ENCODE peak calls at places on chromosomes 16 and 17, in five cellular contexts. C is IMR-90, O is H1, D is H9, Z is mesendoderm. B is an unnamed sample.

GRCh38 chr17:11506635-11507034 is 91.6 kb upstream of the DNAH9 start:
- DNase-seq in O (no peak), Z (peak; percentile 84), D (peak; percentile 75), C (no peak), B (no peak)

GRCh38 chr17:79965806-79966205 is 69.9 kb downstream of the TBC1D16 start:
- DNase-seq in C (no peak), Z (no peak), O (no peak), D (peak; percentile 24), B (no peak)

GRCh38 chr17:20896153-20896649 is 146.6 kb downstream of the USP22 start:
- DNase-seq in O (no peak), D (peak; percentile 33), C (peak; percentile 1), Z (no peak), B (no peak)

GRCh38 chr16:66196770-66197169 is 169.7 kb upstream of the CDH5 start:
- DNase-seq in C (no peak), Z (no peak), O (no peak), D (no peak), B (no peak)

GRCh38 chr16:72474511-72475123 is 302.7 kb upstream of the PMFBP1 start:
- DNase-seq in D (no peak), C (peak; percentile 78), O (no peak), Z (no peak), B (peak; percentile 91)

GRCh38 chr17:77845541-77846225 is 112.8 kb upstream of the TNRC6C start:
- DNase-seq in D (no peak), C (no peak), O (no peak), Z (no peak), B (no peak)

GRCh38 chr17:78154903-78155811 is 9.0 kb downstream of the C17orf99 start:
- DNase-seq in Z (no peak), D (no peak), O (no peak), C (no peak), B (no peak)

GRCh38 chr16:15457390-15457789 is 23.0 kb downstream of the BMERB1 start:
- DNase-seq in C (no peak), D (no peak), Z (no peak), O (no peak), B (no peak)

GRCh38 chr17:41697122-41697962 is 8.7 kb downstream of the EIF1 start:
- DNase-seq in O (no peak), Z (no peak), C (peak; percentile 64), D (no peak), B (peak; percentile 98)

GRCh38 chr16:57444711-57445110 is 2.5 kb downstream of the CIAPIN1 start:
- DNase-seq in O (no peak), C (peak; percentile 20), D (no peak), Z (no peak), B (peak; percentile 17)

GRCh38 chr17:47235923-47236322 is 17.7 kb upstream of the ITGB3 start:
- DNase-seq in O (no peak), C (no peak), D (no peak), Z (no peak), B (no peak)

GRCh38 chr16:53839150-53839549 is 135.2 kb downstream of the FTO start:
- DNase-seq in C (no peak), Z (no peak), D (no peak), O (no peak), B (no peak)

GRCh38 chr17:46951681-46952080 is 27.4 kb downstream of the RPRML start:
- DNase-seq in C (no peak), O (no peak), D (no peak), Z (no peak), B (no peak)

GRCh38 chr16:12452549-12452948 is 351.1 kb downstream of the CPPED1 start:
- DNase-seq in D (no peak), C (no peak), O (no peak), Z (no peak), B (no peak)

GRCh38 chr16:71622088-71622487 is 3.9 kb upstream of the MARVELD3 start:
- DNase-seq in Z (no peak), D (no peak), C (no peak), O (no peak), B (no peak)

GRCh38 chr17:72950236-72950931 is 142.1 kb downstream of the SLC39A11 start:
- DNase-seq in D (no peak), O (no peak), C (no peak), Z (no peak), B (no peak)

GRCh38 chr17:43714338-43715149 is 44.0 kb downstream of the SOST start:
- DNase-seq in D (no peak), O (no peak), C (peak; percentile 53), Z (no peak), B (peak; percentile 54)

GRCh38 chr16:19458722-19459379 is 41.2 kb downstream of the TMC5 start:
- DNase-seq in Z (peak; percentile 42), O (no peak), C (no peak), D (no peak), B (no peak)

GRCh38 chr17:76219670-76220383 is 20.5 kb downstream of the RNF157 start:
- DNase-seq in C (no peak), Z (no peak), O (no peak), D (no peak), B (no peak)

GRCh38 chr17:64378890-64379354 is 11.7 kb downstream of the PECAM1 start:
- DNase-seq in C (no peak), O (no peak), D (no peak), Z (no peak), B (no peak)

GRCh38 chr17:28949185-28950016 is 1.9 kb downstream of the PHF12 start:
- DNase-seq in O (no peak), C (no peak), Z (peak; percentile 83), D (peak; percentile 72), B (peak; percentile 77)

GRCh38 chr17:28947639-28948038 is 3.7 kb downstream of the PHF12 start:
- DNase-seq in C (no peak), D (no peak), Z (no peak), O (no peak), B (no peak)

GRCh38 chr17:28948342-28948741 is 3.0 kb downstream of the PHF12 start:
- DNase-seq in O (no peak), Z (no peak), D (no peak), C (no peak), B (no peak)

GRCh38 chr17:28950017-28950751 is 1.1 kb downstream of the PHF12 start:
- DNase-seq in C (peak; percentile 39), O (no peak), D (peak; percentile 80), Z (peak; percentile 78), B (peak; percentile 71)

GRCh38 chr17:28948873-28949184 is 2.5 kb downstream of the PHF12 start:
- DNase-seq in Z (peak; percentile 81), C (peak; percentile 34), O (no peak), D (peak; percentile 74), B (no peak)
- H3K4me1 ChIP-seq in Z (peaks cover 2% of the 10 kb centered on the region), C (peaks cover 13% of the 10 kb centered on the region), O (peaks cover 9% of the 10 kb centered on the region), D (peaks cover 7% of the 10 kb centered on the region), B (peaks cover 14% of the 10 kb centered on the region)

GRCh38 chr17:57881783-57882291 is 32.0 kb upstream of the MRPS23 start:
- DNase-seq in D (no peak), O (no peak), Z (no peak), C (no peak), B (no peak)

GRCh38 chr17:57879437-57880085 is 29.7 kb upstream of the MRPS23 start:
- DNase-seq in Z (no peak), C (no peak), D (peak; percentile 71), O (no peak), B (no peak)

GRCh38 chr17:57877803-57878202 is 28.0 kb upstream of the MRPS23 start:
- DNase-seq in Z (no peak), C (no peak), D (no peak), O (no peak), B (peak; percentile 50)

GRCh38 chr17:57880086-57880456 is 30.2 kb upstream of the MRPS23 start:
- DNase-seq in C (no peak), D (no peak), Z (no peak), O (no peak), B (no peak)

DNA sequence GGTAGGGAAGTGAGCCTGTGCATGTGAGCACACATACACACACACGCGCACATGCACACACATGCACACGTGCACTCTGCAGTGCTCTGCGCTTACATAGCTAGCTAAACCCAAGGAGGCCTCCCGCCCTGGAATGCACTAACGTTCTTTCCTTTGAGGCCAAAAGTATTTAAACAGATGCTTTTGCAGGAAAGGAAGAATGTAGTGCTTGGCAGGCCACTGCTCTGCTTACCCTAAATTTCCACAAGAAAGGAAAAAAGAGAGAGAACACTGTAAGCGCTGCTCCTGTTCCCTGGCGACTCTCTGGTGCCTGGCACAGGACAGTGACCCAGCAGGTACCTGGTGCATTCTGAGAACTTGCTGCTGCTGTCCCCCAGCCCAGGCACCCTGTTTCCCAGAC is 31.3 kb upstream of the MRPS23 start:
- DNase-seq in C (peak; percentile 89), Z (no peak), D (peak; percentile 67), O (no peak), B (peak; percentile 80)
- H3K4ac ChIP-seq in C (peak overlapping the region; percentile 98), Z (no peak overlapping the region), D (no peak overlapping the region), O (no peak overlapping the region), B (peak overlapping the region; percentile 96)

GRCh38 chr17:57335195-57335792 is 79.0 kb downstream of the MSI2 start:
- DNase-seq in Z (no peak), D (no peak), C (no peak), O (no peak), B (no peak)

GRCh38 chr17:57337390-57337789 is 81.1 kb downstream of the MSI2 start:
- DNase-seq in Z (no peak), D (no peak), C (no peak), O (no peak), B (no peak)

GRCh38 chr17:57340160-57340981 is 84.0 kb downstream of the MSI2 start:
- DNase-seq in D (no peak), Z (no peak), O (no peak), C (no peak), B (no peak)

GRCh38 chr17:57341611-57342010 is 85.3 kb downstream of the MSI2 start:
- DNase-seq in O (no peak), Z (no peak), D (no peak), C (no peak), B (no peak)

DNA sequence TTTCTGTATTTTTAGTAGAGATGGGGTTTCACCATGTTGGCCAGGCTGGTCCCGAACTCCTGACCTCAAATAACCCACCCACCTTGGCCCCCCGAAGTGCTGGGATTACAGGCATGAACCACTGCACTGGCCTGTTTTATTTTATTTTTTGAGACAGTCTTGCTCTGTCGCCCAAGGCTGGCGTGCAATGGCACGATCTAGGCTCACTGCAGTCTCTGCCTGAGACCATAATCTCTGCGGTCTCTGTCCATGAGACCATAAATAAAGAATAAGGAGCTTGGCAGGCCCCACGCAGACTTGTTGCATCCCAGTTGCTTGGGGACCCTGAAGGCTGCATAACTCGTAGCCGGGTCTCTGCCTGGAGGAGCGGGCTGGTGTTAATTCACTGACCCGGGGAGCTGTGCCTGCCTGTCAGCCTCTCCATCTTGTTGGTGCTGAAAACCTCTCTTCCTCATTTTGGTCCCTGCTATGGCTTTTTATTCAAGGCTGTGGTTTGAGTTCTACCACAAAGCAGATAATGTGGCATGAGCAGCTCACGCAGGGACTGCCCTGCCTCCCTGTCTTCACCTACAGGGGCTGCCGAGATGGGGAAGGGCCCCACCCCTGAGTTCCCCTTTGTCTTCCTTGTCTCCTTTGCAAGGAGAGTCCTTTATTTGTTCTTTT is 82.1 kb downstream of the MSI2 start:
- DNase-seq in O (no peak), Z (peak; percentile 10), D (no peak), C (no peak), B (no peak)
- H3K4me2 ChIP-seq in O (no peak overlapping the region), Z (no peak overlapping the region), D (no peak overlapping the region), C (no peak overlapping the region), B (no peak overlapping the region)

GRCh38 chr16:84752600-84752999 is 52.8 kb downstream of the USP10 start:
- DNase-seq in C (no peak), O (no peak), D (no peak), Z (no peak), B (no peak)
- H3K4me1 ChIP-seq in C (peaks cover 18% of the 10 kb centered on the region), O (no peaks in the 10 kb centered on the region), D (no peaks in the 10 kb centered on the region), Z (no peaks in the 10 kb centered on the region), B (peaks cover 4% of the 10 kb centered on the region)